ENCODE peak calls at places on chromosomes 3 and 15, in ten cellular contexts. K, H, C, Q, P, I, D, F, Z and S are unnamed samples.

GRCh38 chr15:52008326-52008697 is 10.7 kb upstream of the MAPK6 start:
- DNase-seq in D (no peak), Q (no peak), P (no peak), Z (no peak), K (no peak), F (no peak), C (no peak), H (no peak), I (no peak), S (no peak)

GRCh38 chr3:38647217-38647970 is 2.1 kb downstream of the SCN5A start:
- DNase-seq in Q (no peak), D (no peak), C (no peak), K (no peak), Z (no peak), F (no peak), I (no peak), H (no peak), P (no peak), S (no peak)

GRCh38 chr3:97823081-97823480 is 1.3 kb downstream of the CRYBG3 start:
- DNase-seq in K (no peak), D (no peak), Q (no peak), C (no peak), Z (no peak), F (no peak), P (no peak), I (no peak), H (no peak), S (peak)

GRCh38 chr3:174756200-174756829 is 102.8 kb upstream of the NAALADL2 start:
- DNase-seq in Z (no peak), D (no peak), F (no peak), Q (no peak), C (no peak), I (no peak), P (no peak), H (no peak), K (no peak), S (no peak)

GRCh38 chr15:79179108-79179561 is 88.6 kb upstream of the RASGRF1 start:
- DNase-seq in F (no peak), C (no peak), P (peak), K (peak), I (no peak), H (no peak), D (peak), Q (peak), Z (no peak), S (no peak)

GRCh38 chr3:9730747-9731205 is 759 bp upstream of the BRPF1 start:
- DNase-seq in Q (no peak), P (no peak), D (no peak), F (no peak), Z (no peak), H (no peak), K (no peak), C (no peak), I (no peak), S (no peak)

GRCh38 chr15:83813697-83814096 is 159.8 kb downstream of the ADAMTSL3 start:
- DNase-seq in D (no peak), F (no peak), P (no peak), C (no peak), K (no peak), H (no peak), I (no peak), Z (no peak), Q (no peak), S (no peak)

GRCh38 chr3:31615071-31615875 is 82.5 kb downstream of the STT3B start:
- DNase-seq in Q (no peak), Z (no peak), C (no peak), D (no peak), P (peak), H (no peak), F (no peak), K (no peak), I (no peak), S (no peak)

GRCh38 chr15:100234158-100235029 is 107.4 kb downstream of the ADAMTS17 start:
- DNase-seq in D (no peak), H (no peak), F (peak), P (peak), I (no peak), Z (no peak), K (no peak), Q (no peak), C (no peak), S (peak)

GRCh38 chr3:77466562-77466961 is 426.7 kb downstream of the ROBO2 start:
- DNase-seq in F (no peak), H (no peak), K (no peak), P (no peak), Z (no peak), D (no peak), Q (no peak), I (no peak), C (no peak), S (no peak)

GRCh38 chr3:124260206-124260915 is 268.4 kb upstream of the ROPN1 start:
- DNase-seq in F (peak), K (no peak), D (peak), P (peak), C (peak), I (no peak), H (no peak), Z (no peak), Q (peak), S (peak)

GRCh38 chr15:52428297-52428696 is 100.4 kb downstream of the MYO5A start:
- DNase-seq in Q (no peak), F (no peak), I (no peak), P (no peak), K (no peak), D (peak), Z (no peak), H (no peak), C (no peak), S (no peak)

GRCh38 chr3:5304789-5305680 is 117.5 kb downstream of the EDEM1 start:
- DNase-seq in I (peak), P (peak), K (peak), H (peak), Q (peak), D (peak), F (no peak), Z (peak), C (peak), S (peak)

GRCh38 chr3:132800958-132801357 is 78.7 kb upstream of the NPHP3 start:
- DNase-seq in Z (no peak), H (no peak), C (no peak), F (no peak), P (no peak), K (no peak), D (no peak), I (no peak), Q (no peak), S (no peak)

GRCh38 chr15:50228866-50229265 is 36.7 kb downstream of the HDC start:
- DNase-seq in H (no peak), P (no peak), C (no peak), F (no peak), Z (no peak), Q (no peak), K (no peak), D (no peak), I (no peak), S (no peak)

GRCh38 chr3:24264748-24265158 is 229.9 kb downstream of the THRB start:
- DNase-seq in P (peak), H (no peak), K (peak), I (peak), C (no peak), D (peak), F (no peak), Z (no peak), Q (peak), S (peak)

GRCh38 chr3:169701457-169701856 is 37.9 kb upstream of the MECOM start:
- DNase-seq in F (no peak), P (no peak), H (no peak), C (no peak), Q (no peak), I (no peak), Z (no peak), D (no peak), K (no peak), S (peak)

GRCh38 chr15:80619677-80620076 is 75.4 kb upstream of the ABHD17C start:
- DNase-seq in P (no peak), F (no peak), K (no peak), Z (no peak), H (no peak), Q (no peak), I (no peak), C (no peak), D (peak), S (peak)

GRCh38 chr3:58173670-58174472 is 36.9 kb downstream of the DNASE1L3 start:
- DNase-seq in D (peak), P (no peak), K (peak), I (no peak), Z (peak), F (peak), Q (peak), H (peak), C (no peak), S (no peak)

GRCh38 chr3:169044341-169045113 is 619.0 kb downstream of the MECOM start:
- DNase-seq in D (no peak), P (peak), K (no peak), H (no peak), F (no peak), I (no peak), Z (no peak), Q (peak), C (no peak), S (peak)

GRCh38 chr3:41369838-41370237 is 170.5 kb downstream of the CTNNB1 start:
- DNase-seq in P (peak), K (no peak), I (no peak), H (no peak), F (no peak), C (no peak), Q (no peak), D (no peak), Z (no peak), S (no peak)

DNA sequence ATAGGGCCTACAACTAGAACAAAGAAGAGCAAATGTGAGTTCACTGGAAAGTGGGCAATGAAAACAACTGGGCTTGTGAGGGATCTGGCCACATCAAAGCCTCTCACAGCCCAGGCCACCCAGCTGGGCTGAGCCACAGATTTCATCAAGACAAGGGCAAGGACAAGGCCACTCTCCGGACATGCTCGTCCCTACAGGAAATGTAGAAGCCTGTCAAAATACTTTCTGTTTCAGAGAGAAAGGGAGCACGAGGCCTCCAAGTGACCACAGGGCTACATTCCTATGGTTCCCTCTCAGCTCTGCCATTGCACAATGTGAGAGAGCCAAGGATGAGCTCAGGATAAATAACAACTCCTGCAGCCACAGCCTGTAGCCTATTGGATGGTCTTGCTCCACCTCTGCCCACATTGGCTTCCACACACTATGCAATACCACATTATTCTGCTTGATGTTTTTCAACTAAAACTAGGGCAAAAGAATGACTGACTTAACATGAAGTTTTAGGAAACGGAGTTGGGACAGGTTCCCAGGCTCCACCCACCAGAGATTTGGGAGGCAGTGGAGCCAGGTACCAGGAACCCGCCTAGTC is 12.1 kb downstream of the TBC1D2B start:
- DNase-seq in H (no peak), P (peak), D (peak), C (no peak), I (no peak), Z (peak), Q (no peak), K (no peak), F (peak), S (peak)
- H3K4me3 ChIP-seq in H (no peak), P (no peak), D (peak), C (no peak), I (peak), Z (no peak), Q (no peak), K (no peak), F (no peak), S (peak)

DNA sequence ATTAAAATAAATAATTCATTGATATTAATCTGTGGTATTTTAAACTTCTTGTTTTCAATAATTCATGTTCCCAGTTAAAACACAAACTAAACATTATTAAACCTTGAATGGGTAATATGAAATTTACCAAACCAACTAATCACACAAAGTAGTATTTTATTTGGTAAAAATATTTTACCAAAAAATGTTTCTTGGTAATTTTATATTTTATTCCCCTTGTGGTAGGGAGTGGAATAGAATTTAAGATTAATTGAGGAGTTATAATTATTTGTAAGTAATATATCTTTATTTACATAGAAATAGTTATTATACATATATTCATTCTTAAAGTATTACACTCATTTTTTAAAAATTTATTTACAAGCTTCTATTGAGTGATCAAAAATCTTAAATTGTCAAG is 1350.9 kb downstream of the OTOL1 start:
- DNase-seq in H (no peak), K (no peak), Q (no peak), I (no peak), P (no peak), C (no peak), Z (no peak), D (no peak), F (no peak), S (no peak)
- TF ChIP-seq CTCF in H (no peak), K (no peak), Q (no peak), I (no peak), P (no peak), C (no peak), Z (no peak), D (no peak), F (no peak), S (no peak)

GRCh38 chr3:69452295-69452694 is 66.4 kb upstream of the FRMD4B start:
- DNase-seq in D (no peak), K (no peak), Q (no peak), C (no peak), H (no peak), Z (no peak), I (no peak), F (no peak), P (no peak), S (no peak)
- H3K4me3 ChIP-seq in D (no peak), K (peak), Q (no peak), C (no peak), H (no peak), Z (no peak), I (no peak), F (no peak), P (no peak), S (no peak)

DNA sequence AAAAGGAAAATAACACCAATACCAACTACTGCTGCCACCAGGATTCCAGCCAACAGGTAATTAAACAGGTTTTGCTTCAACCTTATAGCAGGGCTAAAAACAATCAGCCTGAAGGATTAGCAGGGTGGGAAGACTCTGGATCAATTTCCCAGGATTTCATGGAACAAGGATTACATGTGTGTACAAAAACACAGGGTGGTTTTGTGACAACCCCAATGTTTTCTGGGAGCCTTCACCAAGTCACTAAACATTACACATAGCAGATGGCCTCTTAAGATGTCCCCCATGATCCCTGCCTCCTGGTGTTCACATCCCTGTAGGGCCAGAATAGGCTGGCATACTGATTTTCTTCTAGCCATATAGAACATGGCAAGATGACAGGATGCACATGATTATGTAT is 42.8 kb upstream of the ARHGEF3 start:
- DNase-seq in Z (no peak), C (no peak), F (no peak), P (no peak), K (no peak), Q (no peak), I (no peak), H (no peak), D (no peak), S (no peak)
- TF ChIP-seq CTCF in Z (no peak), C (no peak), F (no peak), P (no peak), K (no peak), Q (no peak), I (no peak), H (no peak), D (no peak), S (no peak)

GRCh38 chr15:68012911-68013310 is 41.2 kb upstream of the PIAS1 start:
- DNase-seq in I (no peak), K (no peak), Q (peak), D (no peak), P (no peak), H (peak), F (no peak), C (no peak), Z (no peak), S (no peak)
- H3K4me3 ChIP-seq in I (no peak), K (no peak), Q (no peak), D (no peak), P (no peak), H (no peak), F (no peak), C (no peak), Z (no peak), S (no peak)

GRCh38 chr3:109018828-109019227 is 65.1 kb upstream of the GUCA1C start:
- DNase-seq in C (no peak), F (no peak), I (no peak), K (peak), Q (peak), Z (no peak), P (no peak), D (no peak), H (no peak), S (no peak)
- TF ChIP-seq CTCF in C (no peak), F (no peak), I (peak), K (peak), Q (peak), Z (no peak), P (peak), D (no peak), H (no peak), S (no peak)

DNA sequence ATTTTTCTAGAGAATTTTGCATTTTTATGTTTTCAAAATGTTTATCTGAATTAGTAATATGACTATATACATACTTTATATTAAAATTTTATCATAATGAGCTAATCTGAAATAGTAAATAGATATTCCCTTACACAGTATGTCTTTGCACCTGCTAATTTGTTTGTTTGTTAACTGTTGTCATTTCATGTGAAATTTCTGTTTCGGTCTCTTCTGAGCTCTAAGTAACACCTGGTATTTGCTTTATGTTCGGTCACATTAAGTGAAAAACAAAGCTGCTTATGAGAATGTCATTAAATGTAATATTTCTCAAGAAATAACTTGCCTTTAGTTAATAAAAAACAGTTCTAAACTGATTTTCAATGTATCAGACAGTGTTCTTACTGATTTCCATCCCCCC is 61.1 kb downstream of the FNDC3B start:
- DNase-seq in D (no peak), H (no peak), F (no peak), C (no peak), I (peak), P (no peak), Q (no peak), Z (no peak), K (no peak), S (no peak)
- H3K4me3 ChIP-seq in D (no peak), H (no peak), F (no peak), C (no peak), I (no peak), P (no peak), Q (no peak), Z (no peak), K (no peak), S (no peak)

GRCh38 chr3:2614578-2614977 is 495.6 kb downstream of the IL5RA start:
- DNase-seq in Q (no peak), H (no peak), K (no peak), P (no peak), D (no peak), C (no peak), I (no peak), F (no peak), Z (no peak), S (no peak)
- TF ChIP-seq CTCF in Q (no peak), H (no peak), K (no peak), P (no peak), D (no peak), C (no peak), I (no peak), F (no peak), Z (no peak), S (no peak)